ENCODE peak calls at places on chromosomes 6 and 20, in six cellular contexts. A, B, D, Q, S and P are unnamed samples.

GRCh38 chr6:3211681-3212080 is 15.8 kb downstream of the TUBB2B start:
- DNase-seq in A (no peak), B (no peak), D (no peak), Q (no peak), S (no peak), P (no peak)

GRCh38 chr6:37987008-37987407 is 167.5 kb downstream of the ZFAND3 start:
- DNase-seq in A (no peak), B (no peak), D (no peak), Q (peak; percentile 51), S (no peak), P (no peak)

GRCh38 chr6:32689531-32690505 is 23.4 kb upstream of the HLA-DQB1 start:
- DNase-seq in A (no peak), B (no peak), D (no peak), Q (peak; percentile 10), S (no peak), P (peak; percentile 48)

GRCh38 chr6:158793432-158793831 is 25.7 kb downstream of the EZR start:
- DNase-seq in A (no peak), B (peak; percentile 64), D (no peak), Q (peak; percentile 66), S (no peak), P (no peak)

GRCh38 chr6:22826961-22827360 is 257.6 kb downstream of the HDGFL1 start:
- DNase-seq in A (no peak), B (no peak), D (no peak), Q (no peak), S (no peak), P (no peak)

GRCh38 chr6:1871936-1872335 is 262.2 kb downstream of the FOXC1 start:
- DNase-seq in A (no peak), B (no peak), D (no peak), Q (no peak), S (no peak), P (no peak)

GRCh38 chr6:21305827-21306469 is 287.6 kb upstream of the SOX4 start:
- DNase-seq in A (no peak), B (peak; percentile 27), D (no peak), Q (peak; percentile 71), S (no peak), P (no peak)

GRCh38 chr6:41426438-41426851 is 91.0 kb downstream of the NCR2 start:
- DNase-seq in A (no peak), B (no peak), D (no peak), Q (no peak), S (no peak), P (peak; percentile 30)

GRCh38 chr20:7152071-7152470 is 384.6 kb downstream of the BMP2 start:
- DNase-seq in A (no peak), B (peak; percentile 15), D (no peak), Q (no peak), S (no peak), P (no peak)

GRCh38 chr6:38271081-38271480 is 368.6 kb downstream of the BTBD9 start:
- DNase-seq in A (no peak), B (no peak), D (no peak), Q (peak; percentile 38), S (no peak), P (no peak)

GRCh38 chr20:23050847-23051627 is 1.6 kb upstream of the THBD start:
- DNase-seq in A (peak; percentile 29), B (peak; percentile 82), D (peak; percentile 93), Q (peak; percentile 87), S (peak; percentile 97), P (no peak)

GRCh38 chr6:169097336-169098052 is 156.2 kb downstream of the THBS2 start:
- DNase-seq in A (no peak), B (no peak), D (no peak), Q (peak; percentile 98), S (no peak), P (no peak)

DNA sequence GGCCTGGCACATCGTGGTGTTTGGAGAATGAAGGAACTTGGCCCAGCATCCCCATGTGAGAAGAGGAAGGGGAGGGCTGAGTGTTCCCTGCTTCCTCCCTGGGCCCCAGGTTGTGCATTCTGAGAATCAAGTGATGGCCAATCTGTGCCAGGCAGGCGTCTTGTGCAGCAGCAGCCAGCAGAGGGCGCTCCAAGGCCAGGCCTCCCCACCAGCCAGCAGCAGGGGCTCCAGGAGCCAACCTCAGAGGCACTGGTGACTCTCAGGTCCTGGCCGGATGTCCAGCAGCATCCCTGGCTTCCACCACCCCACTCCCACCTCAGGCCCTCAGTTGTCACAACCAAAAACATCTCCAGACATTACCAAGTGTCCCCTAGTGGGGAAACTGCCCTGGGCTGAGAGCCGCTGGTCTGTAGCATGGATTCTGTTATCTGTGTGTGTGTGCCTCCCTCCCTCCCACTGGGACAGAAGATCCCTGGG is 192.0 kb downstream of the PREX1 start:
- DNase-seq in A (peak; percentile 68), B (peak; percentile 84), D (no peak), Q (peak; percentile 33), S (peak; percentile 76), P (peak; percentile 39)
- TF ChIP-seq CTCF in A (peak; percentile 88), B (peak; percentile 94), D (no peak), Q (peak; percentile 85), S (peak; percentile 71), P (peak; percentile 41)

DNA sequence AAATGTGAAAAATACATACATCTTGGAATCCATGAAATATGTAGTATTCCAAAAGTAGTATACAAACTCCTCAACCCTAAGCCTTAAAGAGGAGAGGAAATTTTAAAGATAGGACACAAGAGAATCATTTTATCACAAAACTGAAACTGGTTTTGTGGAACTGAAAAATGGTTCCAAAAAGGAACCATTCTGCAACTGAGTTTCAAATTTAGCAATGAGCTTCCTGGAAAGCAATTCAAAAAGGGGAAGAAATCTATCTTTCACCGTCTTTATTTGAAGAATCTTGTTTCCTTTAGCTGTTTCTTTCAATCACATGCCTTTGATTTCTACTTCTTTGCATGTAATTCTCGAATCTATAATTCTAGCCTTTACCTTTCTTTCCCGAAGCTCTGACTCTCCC is 32.2 kb upstream of the LAMP5 start:
- DNase-seq in A (no peak), B (no peak), D (no peak), Q (no peak), S (no peak), P (no peak)
- TF ChIP-seq CTCF in A (no peak), B (no peak), D (no peak), Q (no peak), S (no peak), P (no peak)

GRCh38 chr6:151430886-151431285 is 21.0 kb downstream of the RMND1 start:
- DNase-seq in A (no peak), B (peak; percentile 25), D (no peak), Q (no peak), S (no peak), P (no peak)
- TF ChIP-seq CTCF in A (no peak), B (peak; percentile 33), D (no peak), Q (no peak), S (no peak), P (no peak)

GRCh38 chr6:61809004-61809595 is 476.9 kb downstream of the KHDRBS2 start:
- DNase-seq in A (no peak), B (peak; percentile 37), D (no peak), Q (peak; percentile 10), S (peak; percentile 15), P (no peak)
- TF ChIP-seq CTCF in A (no peak), B (peak; percentile 52), D (no peak), Q (peak; percentile 39), S (peak; percentile 42), P (no peak)

DNA sequence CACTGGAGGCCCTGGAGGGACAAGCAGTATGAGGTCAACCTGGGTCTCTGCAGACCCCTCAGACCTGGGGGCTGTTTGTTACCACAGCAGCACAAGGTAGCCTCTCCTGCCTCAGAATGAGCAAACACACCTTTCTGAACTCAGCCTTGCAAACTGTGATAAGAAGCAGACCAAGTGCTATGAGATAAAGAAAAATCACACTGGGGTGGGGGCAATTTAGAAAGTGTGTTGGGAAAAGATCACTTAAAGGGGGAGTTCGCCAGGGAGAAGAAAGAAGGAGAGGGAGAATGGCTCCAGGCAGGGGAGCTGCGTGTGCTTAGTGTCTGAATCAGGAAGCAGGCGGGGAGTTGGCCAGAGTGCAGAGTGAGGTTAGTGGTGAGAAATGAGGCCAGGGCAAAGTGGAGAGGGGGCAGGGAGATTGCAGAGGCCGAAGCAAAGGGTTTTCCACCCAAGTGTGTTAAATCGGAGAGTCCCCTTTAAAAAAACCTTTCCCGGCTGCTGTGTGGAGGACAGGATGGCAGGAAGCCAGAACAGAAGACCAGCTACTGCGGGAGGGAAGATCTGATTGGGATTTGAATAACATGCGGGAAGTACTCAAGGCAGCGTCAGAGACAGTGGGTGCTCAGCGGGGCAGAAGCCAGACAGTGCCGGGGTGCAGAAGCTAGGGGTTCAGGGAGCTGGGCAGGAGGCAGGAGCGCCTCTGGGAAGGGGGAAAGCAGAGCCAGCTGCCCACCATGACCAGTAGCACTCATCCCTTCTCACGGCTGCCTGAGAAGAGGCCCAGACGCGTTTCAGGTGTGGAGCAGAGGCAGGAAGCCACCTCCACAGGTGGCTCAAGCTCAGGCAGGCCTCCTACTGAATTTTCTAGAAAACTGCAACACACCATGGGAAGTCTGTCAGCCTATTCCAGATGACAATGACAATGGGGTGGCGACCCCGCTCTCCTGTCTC is 9.0 kb downstream of the ADA start:
- DNase-seq in A (peak; percentile 57), B (peak; percentile 53), D (peak; percentile 48), Q (peak; percentile 90), S (peak; percentile 57), P (peak; percentile 75)
- TF ChIP-seq CTCF in A (no peak), B (peak; percentile 25), D (no peak), Q (no peak), S (no peak), P (peak; percentile 3)

DNA sequence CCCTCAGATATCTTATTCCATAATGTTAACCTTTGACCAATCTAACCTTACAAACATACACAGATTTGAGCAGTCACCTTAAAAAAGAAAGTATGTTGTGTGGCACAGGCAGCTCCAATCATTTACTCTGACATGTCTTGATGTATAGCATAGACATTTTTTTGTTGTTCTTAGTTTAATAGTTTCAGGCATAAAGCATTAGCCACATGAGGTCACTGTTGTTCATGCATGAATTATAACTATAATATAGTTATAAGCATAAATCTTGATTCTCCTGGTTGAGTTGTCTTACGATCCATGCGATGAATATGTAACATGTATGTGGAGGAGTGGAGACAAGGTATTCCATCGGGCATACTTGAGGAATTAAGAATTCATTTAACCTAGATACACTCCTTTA is 26.1 kb upstream of the NKAIN2 start:
- DNase-seq in A (no peak), B (no peak), D (no peak), Q (peak; percentile 14), S (no peak), P (no peak)
- TF ChIP-seq CTCF in A (no peak), B (no peak), D (no peak), Q (peak; percentile 27), S (no peak), P (no peak)